ENCODE peak calls at places on chromosomes 3 and 15, in four cellular contexts. One of them, this sample, is unnamed. For H3K4me1 and H3K9me3, the result is how much of the 10 kb centered on the place peaks cover.

GRCh38 chr3:145649368-145649887 is 511.6 kb downstream of the PLOD2 start:
- DNase-seq in DND-41: no peak
- DNase-seq in CD4-positive, alpha-beta memory T cell: no peak
- DNase-seq in OCI-LY7: no peak
- DNase-seq in this sample: no peak

GRCh38 chr3:125337506-125337905 is 37.6 kb downstream of the ZNF148 start:
- DNase-seq in DND-41: no peak
- DNase-seq in CD4-positive, alpha-beta memory T cell: no peak
- DNase-seq in OCI-LY7: no peak
- DNase-seq in this sample: no peak

GRCh38 chr3:56955551-56956131 is 104.8 kb upstream of the SPATA12 start:
- DNase-seq in DND-41: no peak
- DNase-seq in CD4-positive, alpha-beta memory T cell: no peak
- DNase-seq in OCI-LY7: no peak
- DNase-seq in this sample: no peak

GRCh38 chr3:21654241-21654640 is 96.8 kb downstream of the ZNF385D start:
- DNase-seq in DND-41: no peak
- DNase-seq in CD4-positive, alpha-beta memory T cell: no peak
- DNase-seq in OCI-LY7: no peak
- DNase-seq in this sample: no peak

GRCh38 chr15:40591310-40591845 is 2.7 kb upstream of the KNL1 start:
- DNase-seq in DND-41: no peak
- DNase-seq in CD4-positive, alpha-beta memory T cell: no peak
- DNase-seq in OCI-LY7: no peak
- DNase-seq in this sample: no peak

GRCh38 chr3:135310317-135310716 is 515.3 kb downstream of the EPHB1 start:
- DNase-seq in DND-41: no peak
- DNase-seq in CD4-positive, alpha-beta memory T cell: no peak
- DNase-seq in OCI-LY7: no peak
- DNase-seq in this sample: no peak

GRCh38 chr15:64134322-64134829 is 17.2 kb upstream of the SNX22 start:
- DNase-seq in DND-41: no peak
- DNase-seq in CD4-positive, alpha-beta memory T cell: no peak
- DNase-seq in OCI-LY7: no peak
- DNase-seq in this sample: no peak

GRCh38 chr3:124997303-124998246 is 58.2 kb downstream of the HEG1 start:
- DNase-seq in DND-41: no peak
- DNase-seq in CD4-positive, alpha-beta memory T cell: no peak
- DNase-seq in OCI-LY7: no peak
- DNase-seq in this sample: no peak

GRCh38 chr3:36124118-36124796 is 256.0 kb upstream of the STAC start:
- DNase-seq in DND-41: no peak
- DNase-seq in CD4-positive, alpha-beta memory T cell: no peak
- DNase-seq in OCI-LY7: no peak
- DNase-seq in this sample: no peak

GRCh38 chr15:33722005-33722672 is 246.2 kb upstream of the CHRM5 start:
- DNase-seq in DND-41: no peak
- DNase-seq in CD4-positive, alpha-beta memory T cell: no peak
- DNase-seq in OCI-LY7: peak
- DNase-seq in this sample: no peak

GRCh38 chr3:53493997-53494791 is at the start of gene CACNA1D:
- DNase-seq in DND-41: no peak
- DNase-seq in CD4-positive, alpha-beta memory T cell: no peak
- DNase-seq in OCI-LY7: no peak
- DNase-seq in this sample: no peak

GRCh38 chr3:121496841-121497240 is 48.9 kb downstream of the POLQ start:
- DNase-seq in DND-41: no peak
- DNase-seq in CD4-positive, alpha-beta memory T cell: no peak
- DNase-seq in OCI-LY7: no peak
- DNase-seq in this sample: no peak

GRCh38 chr3:112740800-112741199 is 99.9 kb upstream of the CCDC80 start:
- DNase-seq in DND-41: no peak
- DNase-seq in CD4-positive, alpha-beta memory T cell: peak
- DNase-seq in OCI-LY7: no peak
- DNase-seq in this sample: no peak

GRCh38 chr3:112739252-112739945 is 98.5 kb upstream of the CCDC80 start:
- DNase-seq in DND-41: no peak
- DNase-seq in CD4-positive, alpha-beta memory T cell: peak
- DNase-seq in OCI-LY7: no peak
- DNase-seq in this sample: no peak

GRCh38 chr3:112736802-112737566 is 96.0 kb upstream of the CCDC80 start:
- DNase-seq in DND-41: no peak
- DNase-seq in CD4-positive, alpha-beta memory T cell: peak
- DNase-seq in OCI-LY7: no peak
- DNase-seq in this sample: no peak

GRCh38 chr3:112736386-112736785 is 95.4 kb upstream of the CCDC80 start:
- DNase-seq in DND-41: no peak
- DNase-seq in CD4-positive, alpha-beta memory T cell: no peak
- DNase-seq in OCI-LY7: no peak
- DNase-seq in this sample: no peak

GRCh38 chr3:112738366-112738765 is 97.4 kb upstream of the CCDC80 start:
- DNase-seq in DND-41: no peak
- DNase-seq in CD4-positive, alpha-beta memory T cell: no peak
- DNase-seq in OCI-LY7: no peak
- DNase-seq in this sample: no peak
- H3K4me1 ChIP-seq in DND-41: under half
- H3K4me1 ChIP-seq in CD4-positive, alpha-beta memory T cell: half or more
- H3K4me1 ChIP-seq in OCI-LY7: under half
- H3K4me1 ChIP-seq in this sample: under half

GRCh38 chr15:85168642-85169173 is 187.1 kb downstream of the PDE8A start:
- DNase-seq in DND-41: no peak
- DNase-seq in CD4-positive, alpha-beta memory T cell: peak
- DNase-seq in OCI-LY7: peak
- DNase-seq in this sample: peak
- H3K9me3 ChIP-seq in DND-41: under half
- H3K9me3 ChIP-seq in CD4-positive, alpha-beta memory T cell: under half
- H3K9me3 ChIP-seq in OCI-LY7: under half
- H3K9me3 ChIP-seq in this sample: under half

DNA sequence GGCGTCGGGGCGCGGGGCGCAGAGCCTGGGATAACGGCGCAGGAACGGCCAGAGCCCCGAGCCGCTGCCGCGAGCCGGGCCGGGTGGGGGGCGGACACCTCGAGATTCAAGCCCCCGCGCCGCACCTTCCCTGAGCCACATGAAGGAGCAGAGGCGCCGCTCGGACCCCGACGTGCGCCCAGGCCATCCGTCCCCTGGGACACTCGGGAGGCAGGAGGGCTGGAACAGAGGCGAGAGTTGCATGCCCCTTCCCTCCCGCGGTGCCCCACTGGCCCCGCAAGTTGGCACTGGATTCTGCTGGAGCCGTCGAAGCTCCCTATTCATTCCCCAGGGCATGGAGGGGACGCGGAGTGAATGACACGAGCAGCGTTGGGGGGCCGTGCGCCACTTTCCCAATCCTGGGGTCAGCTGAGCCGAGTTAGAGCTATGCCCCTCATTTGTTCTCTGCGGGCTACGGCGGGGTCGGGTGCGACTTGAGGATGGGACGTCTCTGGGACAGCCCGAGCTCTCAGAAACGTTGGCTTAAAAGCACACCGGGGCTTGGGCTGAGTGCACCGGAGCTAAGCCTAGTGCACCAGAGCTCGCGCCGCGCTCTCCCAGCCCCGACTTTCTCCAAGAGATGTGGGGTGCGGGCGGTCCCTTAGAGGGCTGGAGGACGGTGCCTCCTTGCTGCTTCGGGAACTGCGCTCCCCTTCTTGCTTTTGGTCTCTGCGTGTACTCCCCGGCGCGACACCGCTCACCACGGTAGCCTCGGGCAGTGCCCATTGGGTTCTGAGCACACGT is 589 bp downstream of the SLC6A1 start:
- DNase-seq in DND-41: no peak
- DNase-seq in CD4-positive, alpha-beta memory T cell: no peak
- DNase-seq in OCI-LY7: no peak
- DNase-seq in this sample: no peak
- H3K4me1 ChIP-seq in DND-41: under half
- H3K4me1 ChIP-seq in CD4-positive, alpha-beta memory T cell: under half
- H3K4me1 ChIP-seq in OCI-LY7: under half
- H3K4me1 ChIP-seq in this sample: under half

GRCh38 chr3:128922804-128923459 is 43.5 kb downstream of the ACAD9 start:
- DNase-seq in DND-41: peak
- DNase-seq in CD4-positive, alpha-beta memory T cell: peak
- DNase-seq in OCI-LY7: no peak
- DNase-seq in this sample: peak

GRCh38 chr3:128929364-128929763 is 49.9 kb downstream of the ACAD9 start:
- DNase-seq in DND-41: no peak
- DNase-seq in CD4-positive, alpha-beta memory T cell: no peak
- DNase-seq in OCI-LY7: no peak
- DNase-seq in this sample: no peak

GRCh38 chr3:128919988-128920387 is 40.6 kb downstream of the ACAD9 start:
- DNase-seq in DND-41: no peak
- DNase-seq in CD4-positive, alpha-beta memory T cell: no peak
- DNase-seq in OCI-LY7: no peak
- DNase-seq in this sample: no peak

GRCh38 chr3:128923607-128924385 is 44.4 kb downstream of the ACAD9 start:
- DNase-seq in DND-41: no peak
- DNase-seq in CD4-positive, alpha-beta memory T cell: peak
- DNase-seq in OCI-LY7: no peak
- DNase-seq in this sample: peak
- H3K9me3 ChIP-seq in DND-41: under half
- H3K9me3 ChIP-seq in CD4-positive, alpha-beta memory T cell: under half
- H3K9me3 ChIP-seq in OCI-LY7: under half
- H3K9me3 ChIP-seq in this sample: under half

GRCh38 chr3:172065534-172065933 is 26.2 kb downstream of the FNDC3B start:
- DNase-seq in DND-41: no peak
- DNase-seq in CD4-positive, alpha-beta memory T cell: no peak
- DNase-seq in OCI-LY7: no peak
- DNase-seq in this sample: no peak

GRCh38 chr3:172061724-172062184 is 22.4 kb downstream of the FNDC3B start:
- DNase-seq in DND-41: no peak
- DNase-seq in CD4-positive, alpha-beta memory T cell: no peak
- DNase-seq in OCI-LY7: peak
- DNase-seq in this sample: no peak

GRCh38 chr3:172065967-172066762 is 26.8 kb downstream of the FNDC3B start:
- DNase-seq in DND-41: no peak
- DNase-seq in CD4-positive, alpha-beta memory T cell: no peak
- DNase-seq in OCI-LY7: no peak
- DNase-seq in this sample: no peak

GRCh38 chr3:172066880-172067778 is 27.8 kb downstream of the FNDC3B start:
- DNase-seq in DND-41: no peak
- DNase-seq in CD4-positive, alpha-beta memory T cell: no peak
- DNase-seq in OCI-LY7: no peak
- DNase-seq in this sample: no peak

DNA sequence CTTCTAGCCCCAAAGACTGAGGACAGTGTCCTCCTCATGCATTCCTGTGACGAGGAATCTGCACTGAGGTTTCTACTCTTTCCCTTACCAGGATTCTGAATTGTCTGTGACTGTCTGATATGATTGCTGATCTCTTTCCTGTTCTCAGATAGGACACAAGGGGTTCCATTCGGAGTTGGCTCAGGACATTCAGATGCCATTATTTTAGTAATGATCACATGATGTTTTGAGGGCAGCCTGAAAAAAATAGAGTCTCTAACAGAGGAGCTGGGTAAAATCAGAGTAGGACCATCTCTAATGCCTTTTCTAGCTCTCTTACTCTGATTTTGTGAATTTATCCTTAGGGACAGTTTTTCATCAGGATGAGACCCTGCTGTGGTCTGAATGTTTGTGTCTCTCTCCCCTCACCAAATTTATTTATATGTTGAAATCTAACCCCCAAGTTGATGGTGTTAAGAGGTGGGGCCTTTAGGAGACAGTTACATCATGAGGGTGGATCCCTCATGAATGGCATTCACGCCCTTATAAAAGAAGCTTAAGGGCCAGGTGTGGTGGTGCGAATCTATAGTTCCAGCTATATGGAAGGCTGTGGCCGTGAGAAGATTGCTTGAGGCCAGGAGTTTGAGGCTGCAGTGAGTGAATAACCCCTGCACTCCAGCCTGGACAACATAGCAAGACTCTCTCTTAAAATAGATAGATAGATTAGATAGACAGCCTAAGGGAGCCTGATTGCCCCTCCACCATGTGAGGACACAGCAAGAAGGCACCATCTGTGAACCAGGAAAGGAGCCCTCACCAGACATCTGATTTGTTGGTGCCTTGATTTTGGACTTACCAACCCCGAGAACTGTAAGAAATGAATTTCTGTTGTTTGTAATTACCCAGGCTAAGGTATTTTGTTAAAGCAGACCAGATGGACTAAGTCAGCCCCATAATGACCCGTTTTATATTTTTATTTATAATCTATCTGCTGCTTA is 24.4 kb downstream of the FNDC3B start:
- DNase-seq in DND-41: no peak
- DNase-seq in CD4-positive, alpha-beta memory T cell: no peak
- DNase-seq in OCI-LY7: no peak
- DNase-seq in this sample: no peak
- H3K4me1 ChIP-seq in DND-41: under half
- H3K4me1 ChIP-seq in CD4-positive, alpha-beta memory T cell: under half
- H3K4me1 ChIP-seq in OCI-LY7: half or more
- H3K4me1 ChIP-seq in this sample: under half

DNA sequence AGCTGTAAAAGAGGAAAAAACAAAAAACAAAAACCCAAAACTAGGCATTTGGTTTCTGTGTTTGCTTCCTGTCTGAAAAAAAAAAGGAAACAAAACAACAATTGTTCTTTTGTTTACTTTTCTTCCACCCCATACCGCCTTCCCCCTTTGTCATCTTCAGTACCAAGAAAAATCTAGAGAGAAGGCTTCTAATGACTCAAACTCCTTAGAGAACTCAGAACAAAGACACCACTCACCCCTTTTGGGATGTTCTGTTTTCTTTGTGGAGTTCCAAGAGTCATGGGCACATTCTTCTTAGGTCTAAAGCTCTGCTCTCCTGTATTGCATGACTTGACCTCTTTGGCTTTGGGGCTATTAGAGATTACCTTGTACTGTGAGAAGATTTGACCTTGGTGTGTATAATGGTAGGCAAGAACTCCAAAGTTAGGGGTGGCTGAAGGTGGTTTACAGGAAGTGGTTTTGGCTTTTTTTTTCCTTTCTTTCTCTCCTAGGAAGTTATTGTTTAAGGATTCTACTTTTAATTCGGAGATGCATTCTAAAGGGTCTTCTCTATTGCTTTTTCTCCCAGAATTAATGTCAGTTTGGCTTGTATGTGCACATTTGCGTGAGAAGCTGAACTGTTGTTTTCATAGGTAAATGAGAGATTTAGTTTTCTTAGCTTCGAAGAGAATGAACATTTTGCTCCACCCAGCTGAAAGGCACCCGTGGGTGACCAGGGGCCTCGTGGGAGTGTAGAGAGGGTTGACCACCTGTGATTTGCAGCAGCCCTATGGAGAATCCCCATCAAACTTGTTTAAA is 39.5 kb upstream of the ZBTB20 start:
- DNase-seq in DND-41: no peak
- DNase-seq in CD4-positive, alpha-beta memory T cell: no peak
- DNase-seq in OCI-LY7: no peak
- DNase-seq in this sample: no peak
- H3K9me3 ChIP-seq in DND-41: under half
- H3K9me3 ChIP-seq in CD4-positive, alpha-beta memory T cell: under half
- H3K9me3 ChIP-seq in OCI-LY7: under half
- H3K9me3 ChIP-seq in this sample: under half

GRCh38 chr3:52086461-52086860 is 30.1 kb upstream of the DUSP7 start:
- DNase-seq in DND-41: no peak
- DNase-seq in CD4-positive, alpha-beta memory T cell: no peak
- DNase-seq in OCI-LY7: no peak
- DNase-seq in this sample: no peak

GRCh38 chr3:52087728-52088127 is 31.4 kb upstream of the DUSP7 start:
- DNase-seq in DND-41: no peak
- DNase-seq in CD4-positive, alpha-beta memory T cell: no peak
- DNase-seq in OCI-LY7: no peak
- DNase-seq in this sample: no peak

GRCh38 chr3:52085883-52086282 is 29.5 kb upstream of the DUSP7 start:
- DNase-seq in DND-41: no peak
- DNase-seq in CD4-positive, alpha-beta memory T cell: no peak
- DNase-seq in OCI-LY7: no peak
- DNase-seq in this sample: no peak

GRCh38 chr3:52088445-52089367 is 32.3 kb upstream of the DUSP7 start:
- DNase-seq in DND-41: no peak
- DNase-seq in CD4-positive, alpha-beta memory T cell: no peak
- DNase-seq in OCI-LY7: no peak
- DNase-seq in this sample: no peak

GRCh38 chr3:52086939-52087675 is 30.7 kb upstream of the DUSP7 start:
- DNase-seq in DND-41: peak
- DNase-seq in CD4-positive, alpha-beta memory T cell: no peak
- DNase-seq in OCI-LY7: no peak
- DNase-seq in this sample: no peak
- H3K4me1 ChIP-seq in DND-41: under half
- H3K4me1 ChIP-seq in CD4-positive, alpha-beta memory T cell: under half
- H3K4me1 ChIP-seq in OCI-LY7: under half
- H3K4me1 ChIP-seq in this sample: under half

This sample was measured in CD4-positive, CD25-positive, alpha-beta regulatory T cell.